ENCODE peak calls at places on chromosomes 13 and 19, in six cellular contexts. E is psoas muscle, V is Panc1, R is cardiac muscle cell, M is BE2C, C is uterus. Q is an unnamed sample.

GRCh38 chr13:80382576-80382975 is 41.6 kb upstream of the SPRY2 start:
- DNase-seq in E (no peak), V (no peak), R (no peak), M (no peak), C (no peak), Q (no peak)

GRCh38 chr13:50387124-50387581 is 371.9 kb downstream of the KCNRG start:
- DNase-seq in E (peak; percentile 61), V (no peak), R (peak; percentile 64), M (peak; percentile 82), C (peak; percentile 34), Q (peak; percentile 41)

GRCh38 chr13:105219636-105220035 is 1315.8 kb downstream of the EFNB2 start:
- DNase-seq in E (no peak), V (no peak), R (no peak), M (no peak), C (no peak), Q (peak; percentile 5)

GRCh38 chr19:38527466-38528136 is 90.2 kb downstream of the MAP4K1 start:
- DNase-seq in E (no peak), V (no peak), R (no peak), M (no peak), C (no peak), Q (no peak)

GRCh38 chr19:2542341-2543069 is 66.6 kb downstream of the GADD45B start:
- DNase-seq in E (no peak), V (no peak), R (peak; percentile 27), M (no peak), C (no peak), Q (peak; percentile 26)

GRCh38 chr13:94154362-94154761 is 325.1 kb downstream of the DCT start:
- DNase-seq in E (peak; percentile 20), V (no peak), R (no peak), M (no peak), C (no peak), Q (peak; percentile 35)

GRCh38 chr19:17260842-17261325 is 3.7 kb downstream of the USHBP1 start:
- DNase-seq in E (peak; percentile 83), V (peak; percentile 52), R (peak; percentile 82), M (peak; percentile 86), C (peak; percentile 76), Q (peak; percentile 75)

GRCh38 chr19:18208098-18208951 is 4.5 kb upstream of the RAB3A start:
- DNase-seq in E (peak; percentile 49), V (no peak), R (no peak), M (peak; percentile 67), C (peak; percentile 40), Q (peak; percentile 81)

GRCh38 chr13:50033696-50034095 is 18.5 kb downstream of the KCNRG start:
- DNase-seq in E (no peak), V (no peak), R (no peak), M (no peak), C (no peak), Q (peak; percentile 38)

GRCh38 chr19:19053508-19054314 is 10.1 kb upstream of the SLC25A42 start:
- DNase-seq in E (peak; percentile 78), V (no peak), R (peak; percentile 86), M (peak; percentile 79), C (peak; percentile 61), Q (peak; percentile 63)

GRCh38 chr19:12872941-12873890 is 8.0 kb downstream of the DNASE2 start:
- DNase-seq in E (peak; percentile 51), V (no peak), R (no peak), M (peak; percentile 81), C (no peak), Q (peak; percentile 61)

GRCh38 chr19:4909172-4909896 is at the start of gene UHRF1:
- DNase-seq in E (no peak), V (no peak), R (peak; percentile 18), M (peak; percentile 84), C (no peak), Q (no peak)

GRCh38 chr13:51093574-51093973 is 17.5 kb downstream of the C13orf42 start:
- DNase-seq in E (no peak), V (no peak), R (no peak), M (no peak), C (no peak), Q (no peak)

GRCh38 chr13:81917829-81918228 is 1576.9 kb upstream of the SPRY2 start:
- DNase-seq in E (no peak), V (no peak), R (no peak), M (no peak), C (no peak), Q (no peak)

GRCh38 chr13:40220299-40220935 is 446.0 kb downstream of the FOXO1 start:
- DNase-seq in E (no peak), V (no peak), R (no peak), M (no peak), C (peak; percentile 55), Q (peak; percentile 69)

GRCh38 chr13:38687246-38688229 is 661 bp downstream of the FREM2 start:
- DNase-seq in E (no peak), V (no peak), R (peak; percentile 62), M (no peak), C (no peak), Q (peak; percentile 5)

GRCh38 chr13:101325423-101325822 is 90.9 kb downstream of the NALCN start:
- DNase-seq in E (no peak), V (no peak), R (no peak), M (no peak), C (no peak), Q (no peak)

GRCh38 chr13:78826936-78827335 is 168.0 kb upstream of the OBI1 start:
- DNase-seq in E (no peak), V (no peak), R (no peak), M (no peak), C (no peak), Q (no peak)

GRCh38 chr19:5074418-5074817 is 105.5 kb downstream of the KDM4B start:
- DNase-seq in E (no peak), V (no peak), R (no peak), M (no peak), C (no peak), Q (no peak)

GRCh38 chr13:36986462-36987240 is 12.5 kb downstream of the ALG5 start:
- DNase-seq in E (no peak), V (no peak), R (no peak), M (no peak), C (no peak), Q (peak; percentile 57)

GRCh38 chr19:34774857-34775256 is 1.8 kb upstream of the ZNF599 start:
- DNase-seq in E (no peak), V (no peak), R (no peak), M (no peak), C (no peak), Q (no peak)

GRCh38 chr19:34778342-34778741 is 5.3 kb upstream of the ZNF599 start:
- DNase-seq in E (no peak), V (no peak), R (no peak), M (no peak), C (no peak), Q (no peak)

GRCh38 chr19:34772697-34773554 is at the start of gene ZNF599:
- DNase-seq in E (peak; percentile 92), V (peak; percentile 70), R (peak; percentile 95), M (peak; percentile 93), C (peak; percentile 90), Q (peak; percentile 87)

GRCh38 chr19:34767967-34768366 is 5.0 kb downstream of the ZNF599 start:
- DNase-seq in E (no peak), V (no peak), R (no peak), M (no peak), C (no peak), Q (no peak)

GRCh38 chr19:34773555-34773864 is 495 bp upstream of the ZNF599 start:
- DNase-seq in E (no peak), V (no peak), R (no peak), M (no peak), C (no peak), Q (no peak)
- H3K4me3 ChIP-seq in E (peak overlapping the region; percentile 83), V (peak overlapping the region; percentile 95), R (peak overlapping the region; percentile 96), M (peak overlapping the region; percentile 72), C (peak overlapping the region; percentile 98), Q (peak overlapping the region; percentile 80)

GRCh38 chr19:6649189-6649588 is 20.8 kb downstream of the TNFSF14 start:
- DNase-seq in E (no peak), V (no peak), R (no peak), M (no peak), C (no peak), Q (no peak)

GRCh38 chr19:6652214-6653094 is 17.5 kb downstream of the TNFSF14 start:
- DNase-seq in E (no peak), V (no peak), R (no peak), M (no peak), C (no peak), Q (no peak)

DNA sequence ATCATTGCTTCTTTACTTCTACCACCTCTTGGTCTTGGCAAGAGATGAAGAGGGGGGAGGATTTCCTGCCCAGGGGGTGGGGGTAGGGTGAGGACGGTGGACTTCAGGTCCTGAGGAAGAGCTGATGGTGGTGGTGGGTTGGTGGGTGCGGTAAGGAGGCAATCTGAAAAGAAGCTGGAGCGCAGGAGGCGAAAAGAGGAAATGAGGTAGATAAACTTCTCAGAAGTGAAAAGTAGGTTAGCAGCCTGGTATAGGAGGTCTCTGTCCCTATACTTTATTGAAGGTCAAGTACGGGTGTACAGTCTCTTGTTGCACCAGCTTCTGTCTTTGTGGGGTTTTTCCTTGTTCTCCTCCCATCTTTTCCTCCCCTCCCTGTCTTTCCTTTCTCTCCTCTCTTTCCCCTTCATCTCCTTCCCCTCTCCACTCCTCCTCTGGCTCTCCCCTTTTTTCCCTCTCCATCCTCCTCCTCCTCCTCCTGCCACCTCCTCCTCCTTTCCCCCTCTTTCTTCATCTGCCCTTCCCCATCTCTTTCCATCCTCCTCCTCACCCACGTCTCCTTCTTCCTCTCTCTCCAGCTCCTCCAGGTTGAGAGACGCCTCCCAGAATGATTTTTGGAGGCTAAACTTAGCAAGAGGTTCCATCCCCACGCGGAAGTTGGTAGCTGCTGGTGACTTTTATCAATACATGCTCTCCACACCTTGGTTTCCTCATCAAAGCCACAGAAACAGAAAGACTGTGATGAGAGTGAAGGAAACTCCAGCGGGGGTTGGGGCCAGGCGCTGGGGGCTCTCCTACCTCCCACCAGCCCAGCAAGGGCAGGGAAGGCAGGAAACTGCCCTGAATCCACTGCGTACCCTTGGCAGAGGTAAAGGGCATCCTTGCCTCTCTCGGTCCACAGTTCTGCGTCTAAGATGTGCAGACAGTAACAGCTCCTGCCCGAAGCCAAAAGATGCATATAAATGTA is 15.3 kb downstream of the TNFSF14 start:
- DNase-seq in E (no peak), V (no peak), R (no peak), M (no peak), C (no peak), Q (no peak)
- H3K4me3 ChIP-seq in E (no peak overlapping the region), V (no peak overlapping the region), R (no peak overlapping the region), M (no peak overlapping the region), C (no peak overlapping the region), Q (no peak overlapping the region)

GRCh38 chr19:45780448-45781281 is 1.6 kb downstream of the DMPK start:
- DNase-seq in E (no peak), V (no peak), R (no peak), M (no peak), C (peak; percentile 60), Q (no peak)
- H3K4me3 ChIP-seq in E (peak overlapping the region; percentile 87), V (peak overlapping the region; percentile 52), R (no peak overlapping the region), M (no peak overlapping the region), C (peak overlapping the region; percentile 78), Q (no peak overlapping the region)

DNA sequence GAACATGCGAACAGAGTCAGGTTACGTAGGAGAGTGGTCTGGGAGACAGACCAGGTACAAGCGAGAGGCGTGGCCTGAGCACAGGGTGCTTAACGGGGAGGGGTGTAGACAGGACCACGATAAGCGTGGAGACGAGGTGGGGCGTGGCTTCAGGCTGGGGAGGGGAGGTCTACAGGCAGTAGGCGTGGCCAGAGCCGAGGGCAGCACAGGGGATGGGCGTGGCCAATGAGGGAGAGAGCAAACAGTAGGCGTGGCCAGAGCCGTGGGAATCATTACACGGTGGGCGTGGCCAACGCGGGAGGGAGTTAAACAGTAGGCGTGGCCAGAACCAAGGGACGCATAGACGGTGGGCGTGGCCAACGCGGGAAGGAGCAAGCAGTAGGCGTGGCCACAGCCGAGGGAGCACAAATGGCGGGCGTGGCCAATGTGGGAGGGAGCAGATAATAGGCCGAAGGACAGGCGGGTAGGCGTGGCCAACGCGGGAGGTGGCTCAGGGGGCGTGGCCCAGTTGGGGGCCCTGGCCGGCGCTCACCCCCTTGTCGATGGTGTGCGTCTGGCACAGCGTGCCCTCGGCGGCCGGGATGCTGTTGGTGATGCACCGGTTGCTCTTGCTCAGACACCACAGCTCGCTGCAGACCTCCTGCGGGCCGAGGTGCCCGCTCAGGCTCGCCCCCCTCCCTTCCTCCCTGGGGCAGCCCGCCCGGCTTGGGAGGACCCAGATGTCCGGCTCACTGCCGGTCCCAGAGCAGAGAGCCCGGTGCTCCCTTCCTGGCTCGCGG is 15.2 kb upstream of the MYO1F start:
- DNase-seq in E (peak; percentile 95), V (peak; percentile 84), R (peak; percentile 100), M (peak; percentile 91), C (peak; percentile 99), Q (peak; percentile 75)
- H3K4me3 ChIP-seq in E (peak overlapping the region; percentile 52), V (peak overlapping the region; percentile 36), R (peak overlapping the region; percentile 28), M (peak overlapping the region; percentile 11), C (peak overlapping the region; percentile 31), Q (no peak overlapping the region)

Q was measured in fibroblast of mammary gland.